ENCODE peak calls at places on chromosomes 13 and 19, in six cellular contexts. O is PC-3, T is neural progenitor cell, N is hepatocyte, E is GM23338, H is OCI-LY7. G is an unnamed sample. For H3K4me1, the result is how much of the 10 kb centered on the place peaks cover.

GRCh38 chr19:32287811-32288227 is 57.6 kb upstream of the ZNF507 start:
- DNase-seq in E (peak), N (peak), O (peak), H (peak), T (peak), G (peak)

GRCh38 chr13:94712812-94713555 is 639 bp upstream of the SOX21 start:
- DNase-seq in E (peak), H (no peak), O (peak), N (peak), T (peak), G (peak)

GRCh38 chr13:51682691-51683090 is 98.4 kb downstream of the WDFY2 start:
- DNase-seq in H (no peak), E (no peak), N (no peak), O (no peak), T (no peak), G (peak)

GRCh38 chr13:100808330-100808729 is 133.7 kb upstream of the TMTC4 start:
- DNase-seq in O (no peak), T (peak), H (no peak), E (no peak), N (no peak), G (no peak)

GRCh38 chr19:44640518-44640917 is 3.2 kb upstream of the PVR start:
- DNase-seq in H (no peak), T (no peak), O (peak), E (no peak), N (no peak), G (peak)

GRCh38 chr13:29771247-29771646 is 79.2 kb downstream of the UBL3 start:
- DNase-seq in O (peak), E (peak), H (peak), N (peak), T (peak), G (peak)

GRCh38 chr19:37979547-37980082 is 72.6 kb downstream of the SIPA1L3 start:
- DNase-seq in E (no peak), N (peak), O (no peak), H (peak), T (no peak), G (no peak)

GRCh38 chr13:48804836-48805601 is 151.3 kb downstream of the CYSLTR2 start:
- DNase-seq in N (no peak), E (no peak), T (no peak), O (peak), H (no peak), G (no peak)

GRCh38 chr19:40365010-40365409 is 16.5 kb downstream of the PLD3 start:
- DNase-seq in O (no peak), H (no peak), T (no peak), E (no peak), N (no peak), G (no peak)

GRCh38 chr13:55948175-55948574 is 1192.5 kb upstream of the PRR20A start:
- DNase-seq in H (no peak), O (no peak), E (no peak), N (no peak), T (no peak), G (no peak)

GRCh38 chr19:52120286-52120685 is 19.5 kb downstream of the ZNF616 start:
- DNase-seq in T (no peak), O (no peak), E (no peak), N (no peak), H (no peak), G (no peak)

GRCh38 chr13:23993439-23993980 is 96.2 kb upstream of the C1QTNF9B start:
- DNase-seq in T (no peak), H (no peak), O (no peak), E (no peak), N (no peak), G (no peak)

GRCh38 chr13:110944121-110944967 is 29.5 kb upstream of the ANKRD10 start:
- DNase-seq in H (peak), T (peak), E (peak), N (peak), O (peak), G (peak)

GRCh38 chr19:2815923-2816322 is 3.7 kb upstream of the ZNF554 start:
- DNase-seq in E (no peak), O (no peak), T (no peak), N (no peak), H (no peak), G (no peak)

GRCh38 chr19:55766466-55766865 is 2.5 kb upstream of the RFPL4AL1 start:
- DNase-seq in T (no peak), O (no peak), H (no peak), N (no peak), E (no peak), G (no peak)

GRCh38 chr19:4636151-4636717 is 3.1 kb upstream of the TNFAIP8L1 start:
- DNase-seq in H (peak), E (peak), N (peak), T (peak), O (peak), G (peak)

GRCh38 chr19:45667620-45668341 is at the start of gene GIPR:
- DNase-seq in H (peak), N (peak), T (peak), E (peak), O (peak), G (peak)

GRCh38 chr13:21055016-21055415 is 6.4 kb downstream of the LATS2 start:
- DNase-seq in N (no peak), O (no peak), T (no peak), H (no peak), E (no peak), G (peak)

GRCh38 chr13:102707465-102707864 is 12.6 kb upstream of the METTL21C start:
- DNase-seq in O (peak), N (no peak), E (no peak), T (no peak), H (no peak), G (peak)

GRCh38 chr13:30156270-30156669 is 151.1 kb downstream of the KATNAL1 start:
- DNase-seq in N (no peak), T (no peak), O (peak), H (no peak), E (no peak), G (no peak)

GRCh38 chr13:100434010-100434763 is 154.4 kb downstream of the GGACT start:
- DNase-seq in H (no peak), T (no peak), E (no peak), O (peak), N (no peak), G (peak)

GRCh38 chr13:32080328-32080744 is 48.8 kb downstream of the FRY start:
- DNase-seq in T (no peak), H (no peak), N (peak), O (no peak), E (no peak), G (no peak)

GRCh38 chr19:54209058-54209747 is 8.5 kb downstream of the RPS9 start:
- DNase-seq in N (peak), O (peak), E (peak), H (no peak), T (no peak), G (no peak)

GRCh38 chr13:48731957-48732569 is 78.3 kb downstream of the CYSLTR2 start:
- DNase-seq in E (peak), T (peak), H (peak), O (peak), N (peak), G (peak)

GRCh38 chr19:24003537-24003936 is 83.5 kb upstream of the ZNF254 start:
- DNase-seq in T (no peak), E (no peak), N (no peak), H (no peak), O (no peak), G (no peak)

GRCh38 chr19:44925114-44925891 is 10.9 kb downstream of the APOC1 start:
- DNase-seq in N (peak), O (no peak), T (no peak), E (no peak), H (no peak), G (peak)

GRCh38 chr13:109155301-109155761 is 525.9 kb downstream of the MYO16 start:
- DNase-seq in O (peak), H (no peak), E (no peak), N (no peak), T (no peak), G (peak)

GRCh38 chr19:3977242-3978143 is 6.6 kb upstream of the DAPK3 start:
- DNase-seq in O (no peak), T (no peak), N (peak), E (peak), H (no peak), G (peak)

GRCh38 chr13:30818323-30818960 is 83.1 kb downstream of the ALOX5AP start:
- DNase-seq in H (no peak), O (no peak), E (no peak), N (peak), T (no peak), G (peak)

GRCh38 chr19:51799998-51800848 is 5.3 kb downstream of the FPR3 start:
- DNase-seq in O (no peak), H (no peak), T (no peak), E (no peak), N (no peak), G (no peak)

GRCh38 chr19:39166571-39167391 is 30.0 kb upstream of the NCCRP1 start:
- DNase-seq in O (peak), E (no peak), T (peak), N (peak), H (no peak), G (no peak)

GRCh38 chr13:71879129-71879535 is 12.1 kb upstream of the DACH1 start:
- DNase-seq in N (peak), O (peak), H (peak), E (peak), T (peak), G (peak)

GRCh38 chr19:47891923-47892666 is 6.0 kb upstream of the SULT2A1 start:
- DNase-seq in T (peak), E (peak), O (no peak), H (no peak), N (peak), G (no peak)

GRCh38 chr13:20441879-20442278 is 83.8 kb downstream of the CRYL1 start:
- DNase-seq in T (peak), N (no peak), E (peak), O (peak), H (no peak), G (peak)

GRCh38 chr13:40187324-40187795 is 479.1 kb downstream of the FOXO1 start:
- DNase-seq in H (no peak), N (no peak), T (no peak), E (peak), O (no peak), G (no peak)

GRCh38 chr13:71866173-71867091 is 572 bp downstream of the DACH1 start:
- DNase-seq in H (no peak), T (peak), O (no peak), N (peak), E (peak), G (peak)

GRCh38 chr13:21240586-21240985 is 64.1 kb downstream of the MRPL57 start:
- DNase-seq in H (no peak), E (no peak), T (no peak), N (no peak), O (peak), G (peak)

GRCh38 chr13:114108141-114108761 is 24.2 kb downstream of the RASA3 start:
- DNase-seq in O (no peak), T (no peak), N (no peak), E (no peak), H (no peak), G (no peak)

DNA sequence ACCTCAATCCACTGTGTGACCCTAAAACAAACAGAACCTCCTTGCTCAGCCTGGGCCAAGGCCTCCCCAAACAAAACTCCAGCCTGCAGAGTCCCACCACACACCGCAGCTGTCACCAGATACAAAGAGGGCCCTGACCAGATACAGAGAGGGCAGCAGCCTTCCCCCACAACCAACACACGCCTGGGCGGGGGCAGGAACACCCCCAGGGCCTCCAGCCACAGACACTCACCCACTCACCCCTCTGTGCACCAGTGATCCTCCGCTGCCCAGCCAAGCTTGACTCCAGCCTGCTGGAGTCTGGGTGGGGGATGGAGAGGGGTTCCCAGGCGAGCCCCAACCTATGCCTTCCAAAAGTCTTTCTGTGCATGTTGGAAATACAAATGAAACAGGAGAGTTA is 5.9 kb upstream of the CIRBP start:
- DNase-seq in H (no peak), E (no peak), T (no peak), N (no peak), O (no peak), G (no peak)
- TF ChIP-seq EZH2phosphoT487 in H (no peak), E (no peak), T (no peak), N (no peak), O (no peak), G (no peak)

GRCh38 chr19:7636691-7637373 is at the start of gene STXBP2:
- DNase-seq in N (peak), H (peak), T (peak), E (peak), O (peak), G (peak)

GRCh38 chr19:7638802-7639465 is 2.0 kb downstream of the STXBP2 start:
- DNase-seq in O (no peak), T (no peak), E (no peak), H (no peak), N (no peak), G (no peak)

GRCh38 chr19:7636317-7636690 is 606 bp upstream of the STXBP2 start:
- DNase-seq in H (no peak), E (no peak), O (no peak), T (no peak), N (no peak), G (no peak)

GRCh38 chr19:7635670-7636069 is 1.2 kb upstream of the STXBP2 start:
- DNase-seq in H (no peak), O (no peak), N (no peak), T (no peak), E (no peak), G (no peak)

DNA sequence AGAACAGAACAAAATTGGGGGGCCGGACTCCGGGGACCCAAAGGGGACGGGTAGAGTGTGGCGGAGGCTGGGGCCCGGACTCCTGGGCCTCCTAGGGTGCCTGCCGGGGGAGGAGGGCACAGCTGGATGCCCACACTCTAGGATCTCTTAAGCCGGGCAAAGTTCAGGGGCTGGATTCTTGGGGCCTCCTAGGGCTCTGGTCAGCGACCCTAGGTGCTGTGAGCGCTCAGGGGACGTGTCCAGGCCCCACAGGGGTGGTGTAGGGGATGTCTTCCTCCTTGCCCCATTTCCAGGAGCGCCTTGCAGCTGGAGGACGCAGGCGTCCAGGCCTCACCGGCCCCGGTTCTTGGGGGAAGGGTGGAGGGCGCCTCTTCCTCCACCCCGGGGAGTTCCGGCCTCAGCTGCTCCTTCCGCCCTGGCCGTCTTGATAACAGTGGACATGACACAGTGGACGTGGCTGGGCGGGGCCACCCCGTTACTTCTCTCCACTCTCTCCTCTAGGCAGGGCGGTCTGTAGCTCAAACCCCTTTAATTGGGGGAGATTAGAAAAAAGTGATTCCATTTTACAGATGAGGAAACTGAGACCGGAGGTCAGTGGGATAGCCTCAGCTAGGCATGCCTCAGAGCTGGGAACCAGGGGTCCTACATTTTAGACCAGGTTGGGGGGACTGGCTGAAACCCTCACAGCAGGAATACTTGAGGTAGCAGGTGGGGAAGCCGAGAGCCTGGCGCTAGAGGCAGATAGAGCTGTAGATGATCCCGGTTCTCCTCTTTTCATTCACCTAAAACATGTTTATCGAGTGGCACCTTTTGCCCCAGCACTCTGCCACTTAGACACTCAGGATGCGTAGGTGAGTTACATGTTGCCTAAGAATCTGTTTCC is 705 bp downstream of the STXBP2 start:
- DNase-seq in O (peak), T (peak), H (peak), N (peak), E (no peak), G (no peak)
- H3K4me1 ChIP-seq in O (under half), T (under half), H (under half), N (under half), E (under half), G (under half)

DNA sequence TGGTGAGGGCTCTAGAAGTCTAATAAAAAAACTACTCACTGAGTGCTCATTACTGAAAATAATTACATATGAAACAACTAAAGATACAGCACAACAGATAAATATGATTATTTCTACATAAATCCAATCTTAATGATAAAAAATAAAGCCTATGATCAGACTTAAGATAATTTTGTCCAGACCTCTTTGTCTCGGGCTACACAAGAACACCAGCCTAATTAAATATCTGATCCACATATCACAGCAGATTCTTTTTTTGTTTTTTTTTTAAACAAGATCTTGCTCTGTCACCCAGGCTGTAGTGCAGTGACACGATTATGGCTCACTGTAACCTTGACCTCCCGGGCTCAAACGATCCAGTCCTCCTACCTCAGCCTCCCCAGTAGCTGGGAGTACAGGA is 30.3 kb upstream of the SMAD9 start:
- DNase-seq in O (no peak), T (no peak), E (no peak), N (no peak), H (no peak), G (no peak)
- H3K4me2 ChIP-seq in O (no peak), T (no peak), E (no peak), N (no peak), H (no peak), G (no peak)

GRCh38 chr19:35340431-35340830 is 7.3 kb upstream of the FFAR1 start:
- DNase-seq in E (no peak), H (no peak), T (no peak), N (no peak), O (no peak), G (no peak)

GRCh38 chr19:35341006-35341405 is 6.7 kb upstream of the FFAR1 start:
- DNase-seq in T (no peak), O (no peak), H (no peak), E (no peak), N (no peak), G (no peak)

GRCh38 chr19:35336166-35336955 is 7.4 kb downstream of the CD22 start:
- DNase-seq in H (no peak), E (no peak), T (no peak), O (no peak), N (no peak), G (no peak)

GRCh38 chr19:35337081-35337983 is 8.3 kb downstream of the CD22 start:
- DNase-seq in H (no peak), E (no peak), T (no peak), O (no peak), N (no peak), G (no peak)

DNA sequence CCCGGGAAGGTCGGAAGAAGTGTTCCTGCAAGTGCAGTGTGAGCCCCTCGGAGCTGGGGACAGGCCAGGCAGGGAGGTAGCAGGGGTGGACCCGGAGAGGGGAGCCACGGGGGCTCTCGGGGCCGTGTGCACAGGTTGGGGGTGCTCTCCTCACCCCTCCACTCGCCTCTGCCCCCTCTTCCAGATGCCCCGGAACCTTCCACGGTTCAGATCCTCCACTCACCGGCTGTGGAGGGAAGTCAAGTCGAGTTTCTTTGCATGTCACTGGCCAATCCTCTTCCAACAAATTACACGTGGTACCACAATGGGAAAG is 9.0 kb downstream of the CD22 start:
- DNase-seq in T (no peak), H (no peak), N (no peak), E (no peak), O (no peak), G (no peak)
- TF ChIP-seq EZH2phosphoT487 in T (no peak), H (no peak), N (no peak), E (no peak), O (no peak), G (no peak)

DNA sequence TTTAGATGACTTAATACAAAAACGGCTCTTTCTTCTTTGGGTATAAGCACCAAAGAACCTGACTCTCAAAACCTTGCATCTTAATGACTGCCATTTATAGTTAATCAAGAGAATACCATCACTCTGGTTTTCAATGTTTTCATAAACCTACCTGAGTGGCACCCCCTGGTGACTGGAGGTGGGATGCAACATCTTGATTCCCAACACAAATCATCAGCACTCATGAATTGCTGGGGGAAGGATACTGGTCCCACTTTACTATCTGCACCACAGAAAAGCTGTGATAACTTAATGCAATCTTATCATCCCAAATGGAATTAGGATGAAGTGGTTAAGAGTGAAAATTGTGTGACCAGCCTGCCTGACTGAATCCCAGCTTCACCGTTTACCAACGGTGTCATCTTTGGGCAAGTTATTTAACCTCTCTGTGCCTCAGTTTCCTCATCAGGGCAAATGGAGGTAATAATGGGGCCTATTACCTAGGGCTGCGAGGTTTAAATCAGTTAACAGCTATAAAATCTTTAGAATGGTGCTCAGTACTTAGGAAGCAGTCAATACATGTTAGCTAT is 366.4 kb downstream of the KLF12 start:
- DNase-seq in T (peak), N (no peak), O (peak), E (peak), H (peak), G (no peak)
- H3K4me1 ChIP-seq in T (half or more), N (under half), O (under half), E (under half), H (under half), G (under half)